ENCODE peak calls at places on chromosomes 12 and 14, in ten cellular contexts. D is PC-9, E is tibial nerve, Z is BJ, G is A673, A is lower lobe of right lung, H is choroid plexus epithelial cell, Q is transverse colon, W is stomach, Y is fibroblast of lung. K is an unnamed sample.

GRCh38 chr14:77022219-77022852 is 6.2 kb downstream of the IRF2BPL start:
- DNase-seq in W (no peak), D (no peak), A (no peak), E (no peak), Z (no peak), G (no peak), Q (peak; percentile 58), Y (no peak), H (no peak), K (no peak)

GRCh38 chr14:41297961-41298690 is 308.6 kb upstream of the LRFN5 start:
- DNase-seq in W (no peak), E (no peak), A (no peak), G (peak; percentile 40), Y (peak; percentile 12), D (no peak), Q (no peak), Z (no peak), H (no peak), K (no peak)

GRCh38 chr14:24721772-24722171 is 87.8 kb upstream of the GZMB start:
- DNase-seq in Q (no peak), E (no peak), Z (no peak), H (no peak), Y (no peak), D (no peak), G (no peak), W (no peak), A (no peak), K (no peak)

GRCh38 chr14:99274346-99275221 is 2.6 kb upstream of the BCL11B start:
- DNase-seq in W (peak; percentile 29), Y (peak; percentile 85), D (no peak), Q (peak; percentile 75), H (peak; percentile 47), G (peak; percentile 98), A (no peak), E (no peak), Z (no peak), K (peak; percentile 22)

GRCh38 chr14:89137514-89138163 is 279.4 kb downstream of the FOXN3 start:
- DNase-seq in Y (peak; percentile 94), Q (no peak), G (no peak), E (no peak), A (peak; percentile 84), Z (peak; percentile 75), W (peak; percentile 90), D (peak; percentile 79), H (peak; percentile 77), K (peak; percentile 75)

GRCh38 chr12:71558445-71558844 is 105.2 kb downstream of the ZFC3H1 start:
- DNase-seq in E (no peak), W (no peak), D (no peak), H (no peak), Z (peak; percentile 19), A (no peak), Y (peak; percentile 56), Q (no peak), G (peak; percentile 70), K (no peak)

GRCh38 chr14:24838945-24839616 is 205.1 kb upstream of the GZMB start:
- DNase-seq in W (no peak), E (no peak), Z (no peak), Q (peak; percentile 33), G (no peak), A (no peak), H (peak; percentile 61), D (no peak), Y (no peak), K (no peak)

GRCh38 chr14:65156568-65157366 is 54.5 kb upstream of the MAX start:
- DNase-seq in E (no peak), D (no peak), Q (peak; percentile 19), A (peak; percentile 54), W (no peak), G (no peak), H (peak; percentile 78), Y (peak; percentile 82), Z (peak; percentile 58), K (no peak)

GRCh38 chr12:84912191-84913142 is at the start of gene SLC6A15:
- DNase-seq in G (peak; percentile 88), E (peak; percentile 35), A (peak; percentile 55), W (no peak), D (no peak), Q (no peak), Z (no peak), Y (peak; percentile 74), H (peak; percentile 96), K (no peak)

GRCh38 chr14:101252443-101253214 is 308.7 kb upstream of the DIO3 start:
- DNase-seq in G (no peak), W (no peak), Q (no peak), Z (no peak), A (no peak), E (no peak), D (no peak), Y (no peak), H (no peak), K (no peak)

GRCh38 chr12:12985817-12986408 is 14.2 kb downstream of the HEBP1 start:
- DNase-seq in H (peak; percentile 66), D (peak; percentile 50), Q (peak; percentile 48), Z (no peak), W (no peak), E (no peak), G (peak; percentile 50), A (no peak), Y (peak; percentile 15), K (no peak)

GRCh38 chr14:95519699-95520098 is 3.2 kb upstream of the SYNE3 start:
- DNase-seq in Y (peak; percentile 84), W (peak; percentile 61), G (peak; percentile 88), E (peak; percentile 72), A (peak; percentile 73), Z (peak; percentile 71), Q (peak; percentile 71), D (no peak), H (peak; percentile 79), K (no peak)
- H3K4me3 ChIP-seq in Y (no peak overlapping the region), W (no peak overlapping the region), G (no peak overlapping the region), E (no peak overlapping the region), A (peak overlapping the region; percentile 6), Z (no peak overlapping the region), Q (no peak overlapping the region), D (no peak overlapping the region), H (no peak overlapping the region), K (no peak overlapping the region)

GRCh38 chr12:46110220-46110700 is 119.9 kb upstream of the SCAF11 start:
- DNase-seq in Q (peak; percentile 54), D (no peak), H (no peak), Z (no peak), G (no peak), W (peak; percentile 33), Y (no peak), E (no peak), A (no peak), K (no peak)

GRCh38 chr12:46111727-46112126 is 121.4 kb upstream of the SCAF11 start:
- DNase-seq in D (no peak), Y (no peak), H (no peak), E (no peak), Z (no peak), Q (no peak), G (no peak), W (no peak), A (no peak), K (no peak)

GRCh38 chr12:46109343-46110219 is 119.2 kb upstream of the SCAF11 start:
- DNase-seq in Z (no peak), W (no peak), D (no peak), H (no peak), E (no peak), Q (no peak), Y (no peak), G (no peak), A (no peak), K (no peak)

GRCh38 chr12:46112364-46112763 is 122.0 kb upstream of the SCAF11 start:
- DNase-seq in Y (no peak), D (no peak), Z (no peak), E (no peak), G (no peak), A (no peak), H (no peak), Q (no peak), W (no peak), K (no peak)

GRCh38 chr12:46110928-46111699 is 120.7 kb upstream of the SCAF11 start:
- DNase-seq in H (peak; percentile 12), E (no peak), Y (no peak), Q (no peak), G (no peak), Z (no peak), A (no peak), D (no peak), W (no peak), K (no peak)
- TF ChIP-seq CTCF in H (peak; percentile 37), E (no peak), Y (peak; percentile 31), Q (no peak), G (peak; percentile 26), Z (peak; percentile 20), A (no peak), D (no peak), W (no peak), K (peak; percentile 27)

DNA sequence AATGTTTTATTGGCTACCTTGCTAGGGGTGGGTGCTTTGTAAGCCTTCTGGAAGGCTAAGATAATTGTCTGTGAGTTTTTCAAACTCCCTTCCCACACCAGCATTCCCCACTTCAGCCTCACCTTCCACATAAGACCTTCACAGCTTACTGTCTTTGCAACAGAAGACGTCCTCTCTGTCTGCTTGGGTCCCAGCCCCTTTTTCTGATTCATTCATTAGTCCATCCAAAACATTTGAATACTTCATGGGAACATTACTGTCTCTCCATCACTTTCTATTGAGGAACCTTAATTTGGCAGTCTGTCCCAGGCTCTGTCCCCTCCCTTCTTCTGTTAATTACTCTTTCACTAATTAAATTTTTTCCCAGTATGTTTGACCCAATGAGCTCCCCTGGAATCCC is 965 bp upstream of the MARCHF9 start:
- DNase-seq in Q (no peak), W (no peak), D (no peak), H (no peak), Y (no peak), E (no peak), A (no peak), G (no peak), Z (no peak), K (no peak)
- H3K4me3 ChIP-seq in Q (no peak overlapping the region), W (no peak overlapping the region), D (peak overlapping the region; percentile 68), H (no peak overlapping the region), Y (no peak overlapping the region), E (no peak overlapping the region), A (no peak overlapping the region), G (peak overlapping the region; percentile 60), Z (no peak overlapping the region), K (no peak overlapping the region)

GRCh38 chr14:68876976-68877375 is 84.1 kb upstream of the ZFP36L1 start:
- DNase-seq in G (no peak), D (no peak), Z (no peak), Q (no peak), H (no peak), E (no peak), Y (no peak), W (no peak), A (no peak), K (no peak)

GRCh38 chr14:68877993-68878575 is 85.2 kb upstream of the ZFP36L1 start:
- DNase-seq in Y (no peak), A (no peak), W (no peak), H (no peak), D (no peak), Z (no peak), G (no peak), E (no peak), Q (no peak), K (no peak)

GRCh38 chr14:68874746-68875155 is 81.9 kb upstream of the ZFP36L1 start:
- DNase-seq in D (no peak), W (no peak), E (no peak), H (no peak), G (no peak), A (no peak), Y (no peak), Q (no peak), Z (no peak), K (no peak)

GRCh38 chr14:68871392-68871791 is 78.5 kb upstream of the ZFP36L1 start:
- DNase-seq in G (no peak), E (no peak), D (no peak), Q (no peak), W (no peak), H (no peak), A (no peak), Y (no peak), Z (no peak), K (no peak)

GRCh38 chr14:68873379-68873778 is 80.5 kb upstream of the ZFP36L1 start:
- DNase-seq in E (no peak), G (no peak), W (no peak), Q (no peak), A (no peak), D (no peak), Z (no peak), Y (no peak), H (no peak), K (no peak)
- TF ChIP-seq CTCF in E (no peak), G (no peak), W (no peak), Q (no peak), A (no peak), D (no peak), Z (no peak), Y (no peak), H (no peak), K (no peak)